ENCODE peak calls at places on chromosomes 7 and 10, in seven cellular contexts. C, X, W, P, O, V and A are unnamed samples.
A peak's percentile ranks its signal among the peaks of the same experiment; 100 is the strongest.

GRCh38 chr7:124784879-124785818 is 19.6 kb upstream of the GPR37 start:
- DNase-seq in O (peak; percentile 38), X (no peak), W (peak; percentile 17), C (no peak), P (peak; percentile 60), V (peak; percentile 47), A (no peak)

GRCh38 chr7:27109533-27110162 is 7.2 kb upstream of the HOXA2 start:
- DNase-seq in X (no peak), P (no peak), C (no peak), V (no peak), O (no peak), W (no peak), A (no peak)

GRCh38 chr10:60809157-60809556 is 30.9 kb downstream of the CDK1 start:
- DNase-seq in V (no peak), P (no peak), C (no peak), O (no peak), W (no peak), X (no peak), A (no peak)

GRCh38 chr10:73119952-73120351 is 9.7 kb downstream of the NUDT13 start:
- DNase-seq in V (no peak), C (no peak), O (no peak), W (no peak), P (no peak), X (no peak), A (no peak)

GRCh38 chr10:71632200-71632820 is 87.3 kb downstream of the C10orf105 start:
- DNase-seq in P (no peak), W (no peak), V (no peak), X (no peak), O (no peak), C (no peak), A (no peak)

GRCh38 chr7:42407828-42408227 is 170.8 kb upstream of the GLI3 start:
- DNase-seq in W (no peak), V (no peak), C (no peak), X (no peak), P (no peak), O (no peak), A (no peak)

GRCh38 chr7:16753932-16754571 is 497 bp downstream of the TSPAN13 start:
- DNase-seq in X (peak; percentile 85), C (peak; percentile 33), P (peak; percentile 83), W (no peak), O (peak; percentile 44), V (no peak), A (peak; percentile 44)

GRCh38 chr10:126459878-126460481 is 71.7 kb upstream of the ADAM12 start:
- DNase-seq in V (peak; percentile 72), O (peak; percentile 57), W (no peak), C (no peak), X (no peak), P (no peak), A (no peak)

GRCh38 chr7:143416565-143417149 is 8.0 kb upstream of the EPHA1 start:
- DNase-seq in C (no peak), X (no peak), V (peak; percentile 48), O (no peak), W (no peak), P (no peak), A (no peak)

GRCh38 chr10:86162696-86163400 is 203.7 kb downstream of the GRID1 start:
- DNase-seq in X (no peak), P (no peak), V (no peak), O (peak; percentile 19), C (no peak), W (no peak), A (no peak)

GRCh38 chr10:108775911-108776475 is 1147.3 kb downstream of the XPNPEP1 start:
- DNase-seq in P (no peak), X (no peak), O (no peak), W (no peak), C (no peak), V (no peak), A (no peak)

GRCh38 chr10:547591-548081 is 141.8 kb downstream of the DIP2C start:
- DNase-seq in X (no peak), C (no peak), W (no peak), O (no peak), P (no peak), V (no peak), A (no peak)

GRCh38 chr7:40583653-40584424 is 449.0 kb downstream of the SUGCT start:
- DNase-seq in W (no peak), V (no peak), X (no peak), C (no peak), P (no peak), O (no peak), A (no peak)

GRCh38 chr7:40580776-40581175 is 446.0 kb downstream of the SUGCT start:
- DNase-seq in X (no peak), O (no peak), V (no peak), P (no peak), W (no peak), C (no peak), A (no peak)

GRCh38 chr7:40584667-40585433 is 450.0 kb downstream of the SUGCT start:
- DNase-seq in O (no peak), V (no peak), C (no peak), X (no peak), P (no peak), W (no peak), A (no peak)

DNA sequence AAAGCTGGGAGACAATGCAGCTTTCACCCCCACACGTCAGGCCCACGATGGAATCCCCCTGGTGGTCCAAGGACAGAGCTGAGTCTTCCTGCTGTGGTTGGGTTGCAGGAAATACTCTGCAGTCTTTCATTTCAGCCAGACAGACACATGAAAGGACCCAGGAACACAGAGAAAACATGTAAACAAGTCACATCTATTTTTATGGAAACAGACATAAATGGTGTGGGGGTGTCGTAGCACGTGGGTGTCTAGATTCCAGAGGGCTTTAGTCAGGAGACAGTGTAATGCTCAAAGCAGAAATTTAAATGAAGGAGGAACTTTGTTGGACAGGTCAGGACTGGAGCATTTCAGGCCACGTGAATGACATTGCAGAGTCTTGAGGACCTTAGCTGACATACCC is 444.6 kb downstream of the SUGCT start:
- DNase-seq in P (no peak), V (no peak), O (no peak), C (no peak), W (no peak), X (no peak), A (no peak)
- TF ChIP-seq CTCF in P (no peak), V (no peak), O (no peak), C (no peak), W (no peak), X (no peak), A (no peak)

GRCh38 chr10:5805680-5806079 is 7.6 kb downstream of the GDI2 start:
- DNase-seq in P (no peak), O (no peak), X (no peak), W (no peak), V (no peak), C (no peak), A (no peak)
- TF ChIP-seq CTCF in P (no peak), O (no peak), X (no peak), W (no peak), V (no peak), C (no peak), A (no peak)

DNA sequence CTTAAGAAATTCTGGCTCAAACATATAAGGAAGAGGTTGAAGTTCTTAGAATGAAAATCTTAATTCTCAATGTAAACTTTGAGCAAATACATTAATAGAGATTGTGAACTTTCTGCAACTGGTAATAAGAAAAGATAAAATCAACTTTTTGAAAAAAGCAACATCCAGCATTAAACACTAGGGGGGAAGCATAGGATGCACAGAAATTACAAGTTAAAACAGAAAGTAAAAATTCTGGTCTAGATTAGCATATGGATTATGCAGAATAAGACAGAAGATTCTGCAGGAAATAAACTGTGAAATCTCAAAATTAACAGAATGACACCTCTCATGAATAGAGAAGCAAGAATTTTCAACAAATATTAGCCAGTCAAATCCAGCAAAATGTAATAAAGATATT is 38.0 kb upstream of the CAV2 start:
- DNase-seq in C (no peak), V (no peak), P (no peak), X (no peak), O (no peak), W (no peak), A (no peak)
- TF ChIP-seq CTCF in C (no peak), V (peak; percentile 13), P (no peak), X (no peak), O (no peak), W (no peak), A (no peak)

GRCh38 chr7:159166530-159166929 is 21.9 kb upstream of the VIPR2 start:
- DNase-seq in P (no peak), C (no peak), O (no peak), X (no peak), W (no peak), V (no peak), A (no peak)

GRCh38 chr7:159160450-159160849 is 15.8 kb upstream of the VIPR2 start:
- DNase-seq in X (no peak), C (no peak), O (no peak), V (no peak), W (no peak), P (no peak), A (no peak)

GRCh38 chr7:159167139-159167538 is 22.5 kb upstream of the VIPR2 start:
- DNase-seq in C (no peak), V (no peak), X (peak; percentile 57), W (no peak), O (no peak), P (no peak), A (no peak)

GRCh38 chr7:159169391-159169790 is 24.7 kb upstream of the VIPR2 start:
- DNase-seq in V (no peak), C (no peak), O (no peak), P (no peak), X (no peak), W (no peak), A (no peak)

DNA sequence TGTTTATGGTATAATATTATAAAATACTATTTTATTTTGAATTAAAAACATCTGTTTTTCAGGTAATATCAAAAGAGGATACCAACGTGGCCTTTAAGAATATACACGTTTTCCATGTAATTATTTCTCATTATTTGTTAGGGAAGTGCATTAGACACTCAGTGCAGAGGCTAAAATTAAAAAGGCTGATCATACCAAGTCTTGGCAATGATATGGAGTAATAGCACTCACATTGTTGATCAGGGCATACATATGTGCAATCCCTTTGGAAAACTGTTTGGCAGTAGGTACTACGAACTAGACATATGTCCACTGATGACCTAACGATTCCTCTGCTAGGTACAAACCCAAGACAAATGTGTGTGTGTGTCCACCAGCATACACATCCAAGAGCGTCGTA is 20.7 kb upstream of the VIPR2 start:
- DNase-seq in X (no peak), O (no peak), W (no peak), P (no peak), C (no peak), V (no peak), A (no peak)
- TF ChIP-seq CTCF in X (no peak), O (no peak), W (no peak), P (no peak), C (no peak), V (no peak), A (no peak)

GRCh38 chr7:138907849-138908248 is 73.3 kb downstream of the KIAA1549 start:
- DNase-seq in P (no peak), W (no peak), V (no peak), C (no peak), X (no peak), O (no peak), A (no peak)
- TF ChIP-seq CTCF in P (no peak), W (no peak), V (no peak), C (no peak), X (no peak), O (no peak), A (no peak)

DNA sequence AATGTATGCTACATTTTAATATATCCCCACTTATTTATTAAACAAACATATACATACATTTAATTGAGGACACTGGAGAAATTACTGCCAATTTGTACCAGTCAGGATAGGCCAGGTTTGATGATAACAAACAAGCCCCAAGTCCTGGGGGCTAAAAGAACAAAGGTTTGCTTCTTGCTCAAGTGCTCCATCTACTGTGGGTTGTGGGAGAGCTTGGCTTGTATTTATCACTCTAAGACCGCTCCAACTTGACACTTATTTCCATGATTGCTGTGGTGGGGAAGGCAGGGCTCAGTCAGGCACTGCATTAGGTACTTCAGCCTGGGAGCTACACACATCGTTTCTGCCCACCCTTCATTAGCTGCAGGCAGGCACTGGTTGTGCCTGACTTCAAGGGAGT is 136.6 kb upstream of the ZNF32 start:
- DNase-seq in C (no peak), W (no peak), V (peak; percentile 4), P (no peak), O (no peak), X (no peak), A (no peak)
- TF ChIP-seq CTCF in C (peak; percentile 37), W (no peak), V (peak; percentile 38), P (no peak), O (no peak), X (no peak), A (no peak)